ENCODE peak calls at places on chromosome 7, in eight cellular contexts. C, W, X, U, E, R, F and Q are unnamed samples.

GRCh38 chr7:116663744-116664143 is 8.3 kb upstream of the MET start:
- DNase-seq in C (no peak), E (no peak), U (no peak), W (no peak), R (no peak), X (no peak), F (no peak), Q (no peak)

GRCh38 chr7:17158261-17158660 is 140.2 kb upstream of the AHR start:
- DNase-seq in E (no peak), C (no peak), R (no peak), X (no peak), W (no peak), U (no peak), F (no peak), Q (no peak)

GRCh38 chr7:73718905-73719805 is at the start of gene STX1A:
- DNase-seq in E (peak), R (no peak), X (peak), U (peak), W (peak), C (peak), F (peak), Q (peak)

GRCh38 chr7:40711706-40712105 is 576.9 kb downstream of the SUGCT start:
- DNase-seq in F (no peak), E (no peak), W (no peak), R (no peak), C (no peak), U (no peak), X (no peak), Q (no peak)

GRCh38 chr7:148962823-148963582 is 65.3 kb downstream of the PDIA4 start:
- DNase-seq in R (peak), E (no peak), W (peak), U (peak), C (peak), F (peak), X (peak), Q (peak)

GRCh38 chr7:82435769-82436168 is 7.8 kb downstream of the CACNA2D1 start:
- DNase-seq in R (no peak), U (no peak), E (no peak), C (no peak), F (no peak), X (no peak), W (no peak), Q (no peak)

GRCh38 chr7:128162666-128163065 is 78.4 kb upstream of the LEP start:
- DNase-seq in W (no peak), R (no peak), C (no peak), F (no peak), U (no peak), X (no peak), E (no peak), Q (no peak)

GRCh38 chr7:70193514-70193913 is 595.2 kb downstream of the AUTS2 start:
- DNase-seq in E (no peak), X (peak), F (no peak), R (no peak), W (no peak), U (no peak), C (no peak), Q (no peak)

GRCh38 chr7:76262683-76263402 is 39.6 kb upstream of the HSPB1 start:
- DNase-seq in U (peak), F (no peak), C (peak), R (no peak), E (no peak), W (no peak), X (peak), Q (peak)

GRCh38 chr7:45292481-45292880 is 134.9 kb downstream of the RAMP3 start:
- DNase-seq in F (no peak), C (no peak), U (no peak), W (no peak), E (no peak), X (no peak), R (no peak), Q (no peak)

GRCh38 chr7:968205-968754 is 7.1 kb downstream of the COX19 start:
- DNase-seq in F (no peak), W (no peak), C (no peak), X (no peak), E (no peak), R (no peak), U (no peak), Q (no peak)

GRCh38 chr7:25437308-25437707 is 209.0 kb upstream of the NPVF start:
- DNase-seq in F (no peak), X (no peak), E (no peak), R (no peak), C (no peak), W (no peak), U (no peak), Q (no peak)

GRCh38 chr7:132386249-132386681 is 190.0 kb downstream of the PLXNA4 start:
- DNase-seq in F (no peak), R (no peak), W (peak), X (peak), U (no peak), E (no peak), C (peak), Q (no peak)

GRCh38 chr7:75624134-75624832 is 114.5 kb downstream of the HIP1 start:
- DNase-seq in U (no peak), E (no peak), X (peak), C (peak), W (peak), R (no peak), F (peak), Q (peak)

GRCh38 chr7:151233111-151233701 is 923 bp downstream of the CHPF2 start:
- DNase-seq in X (no peak), F (peak), C (peak), E (peak), U (peak), R (no peak), W (peak), Q (peak)

GRCh38 chr7:29193316-29194205 is 1.0 kb upstream of the CHN2 start:
- DNase-seq in C (no peak), E (no peak), U (no peak), X (no peak), R (no peak), F (no peak), W (no peak), Q (no peak)

GRCh38 chr7:1708640-1709249 is 38.7 kb downstream of the ELFN1 start:
- DNase-seq in W (peak), C (no peak), X (no peak), E (no peak), U (no peak), F (peak), R (no peak), Q (no peak)

GRCh38 chr7:111113263-111114017 is 22.5 kb downstream of the LRRN3 start:
- DNase-seq in C (no peak), F (no peak), W (no peak), E (no peak), U (no peak), X (no peak), R (no peak), Q (no peak)

GRCh38 chr7:64183126-64183742 is 23.8 kb upstream of the ZNF735 start:
- DNase-seq in U (no peak), X (no peak), W (no peak), F (no peak), C (no peak), R (no peak), E (no peak), Q (no peak)

DNA sequence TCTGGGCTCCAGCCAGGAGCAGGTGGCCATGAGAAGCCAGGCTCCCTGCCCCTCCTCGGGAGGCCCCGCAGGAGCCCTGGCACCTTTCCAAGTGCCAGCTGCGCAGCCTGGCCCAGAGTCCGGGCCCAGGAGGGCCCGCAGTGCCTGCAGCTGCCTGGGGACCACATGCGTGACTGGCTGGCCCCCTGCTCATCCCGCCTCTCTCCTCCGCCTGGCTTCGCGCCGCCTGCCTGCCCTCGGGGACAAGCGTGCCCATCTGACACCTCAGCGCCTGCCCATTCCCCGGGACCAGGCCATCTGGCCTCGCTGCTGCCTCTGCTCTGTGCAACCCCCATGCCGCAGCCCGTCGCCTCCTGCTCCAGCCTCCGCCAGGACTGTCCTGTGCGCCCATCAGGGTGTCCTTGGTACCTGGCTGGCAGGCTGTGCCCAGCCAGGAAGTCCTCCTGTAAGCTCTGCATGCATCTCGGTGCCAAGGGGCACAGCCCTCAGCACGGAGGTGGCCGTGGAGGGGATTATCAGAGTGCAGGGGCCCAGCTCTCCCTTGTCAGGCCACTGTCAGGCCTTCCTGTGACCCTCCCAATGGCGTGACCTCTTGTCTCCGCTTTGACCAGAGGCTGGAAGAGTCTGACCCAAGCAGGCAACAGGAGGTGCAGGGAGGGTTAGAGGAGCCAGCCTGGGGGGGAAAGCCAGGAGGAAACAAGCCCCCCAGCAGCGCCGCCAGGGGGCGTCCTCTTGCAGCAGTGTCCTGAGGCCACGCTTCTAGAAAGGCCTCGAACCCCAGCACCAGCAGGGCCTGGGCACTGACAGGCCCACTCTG is 50.5 kb downstream of the TMEM209 start:
- DNase-seq in U (no peak), E (no peak), R (no peak), F (no peak), X (no peak), W (no peak), C (peak), Q (no peak)
- TF ChIP-seq POLR2AphosphoS5 in U (no peak), E (no peak), R (no peak), F (no peak), X (no peak), W (peak), C (no peak), Q (no peak)

GRCh38 chr7:96737545-96738050 is 28.0 kb upstream of the SEM1 start:
- DNase-seq in W (no peak), F (no peak), E (no peak), U (no peak), X (no peak), R (no peak), C (no peak), Q (no peak)

GRCh38 chr7:96740130-96740529 is 30.5 kb upstream of the SEM1 start:
- DNase-seq in R (no peak), E (no peak), C (no peak), W (no peak), X (no peak), F (no peak), U (no peak), Q (no peak)

GRCh38 chr7:96739167-96739566 is 29.5 kb upstream of the SEM1 start:
- DNase-seq in U (no peak), C (no peak), F (no peak), E (no peak), R (no peak), W (no peak), X (no peak), Q (no peak)

GRCh38 chr7:96739609-96740008 is 30.0 kb upstream of the SEM1 start:
- DNase-seq in X (no peak), U (no peak), R (no peak), C (no peak), F (no peak), W (no peak), E (no peak), Q (no peak)

DNA sequence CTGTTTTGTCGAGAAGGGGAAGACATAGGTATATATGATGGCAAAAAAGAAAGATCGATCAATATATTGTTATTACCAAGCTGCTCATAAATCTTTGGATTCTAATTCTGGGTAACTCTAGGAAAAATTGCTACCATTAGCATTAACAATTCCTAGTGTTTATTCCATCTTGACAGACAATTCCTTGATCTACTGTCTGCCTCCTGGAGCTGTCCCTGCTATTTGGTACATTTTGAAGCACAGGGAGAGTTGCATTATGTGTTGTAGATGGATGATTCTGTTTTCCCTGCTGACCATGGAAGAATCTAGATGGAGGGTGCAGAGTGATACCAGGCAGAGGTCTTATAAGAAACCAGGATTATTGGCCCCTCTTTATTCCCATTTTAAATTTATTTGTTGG is 29.1 kb upstream of the SEM1 start:
- DNase-seq in F (no peak), U (no peak), W (no peak), X (no peak), C (no peak), E (no peak), R (no peak), Q (no peak)
- TF ChIP-seq POLR2AphosphoS5 in F (no peak), U (no peak), W (no peak), X (no peak), C (no peak), E (no peak), R (no peak), Q (no peak)

GRCh38 chr7:104207731-104208420 is at the start of gene ORC5:
- DNase-seq in C (peak), W (peak), R (peak), U (peak), F (peak), E (peak), X (peak), Q (peak)
- TF ChIP-seq POLR2AphosphoS5 in C (peak), W (peak), R (peak), U (peak), F (peak), E (peak), X (peak), Q (peak)

GRCh38 chr7:130748531-130749389 is 14.8 kb upstream of the KLF14 start:
- DNase-seq in W (no peak), E (no peak), U (no peak), X (no peak), C (no peak), F (no peak), R (no peak), Q (no peak)

GRCh38 chr7:130756316-130756715 is 22.3 kb upstream of the KLF14 start:
- DNase-seq in U (no peak), X (no peak), C (no peak), R (no peak), E (no peak), F (no peak), W (no peak), Q (no peak)

GRCh38 chr7:130752424-130752823 is 18.4 kb upstream of the KLF14 start:
- DNase-seq in F (no peak), C (no peak), E (no peak), W (no peak), U (no peak), R (no peak), X (no peak), Q (no peak)

DNA sequence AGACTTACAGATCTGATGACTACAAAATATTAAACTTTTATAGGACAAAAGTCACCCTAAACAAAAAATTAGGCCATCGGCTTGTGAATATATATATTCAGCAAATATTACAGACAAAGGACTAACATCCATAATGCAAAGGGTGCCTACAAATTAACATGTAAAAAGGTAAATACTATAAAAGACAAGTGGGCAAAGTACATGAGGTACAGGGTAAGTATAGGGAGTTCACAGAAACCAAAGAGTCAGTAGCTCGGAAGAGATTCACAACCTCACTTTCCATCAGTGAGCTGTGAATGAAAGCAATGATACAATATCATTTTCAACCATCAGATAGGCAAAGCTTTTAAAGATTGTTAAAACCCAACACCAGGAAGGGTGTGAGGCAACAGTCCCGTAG is 16.8 kb upstream of the KLF14 start:
- DNase-seq in X (no peak), E (no peak), C (no peak), F (no peak), R (no peak), U (no peak), W (no peak), Q (no peak)
- TF ChIP-seq POLR2AphosphoS5 in X (no peak), E (no peak), C (no peak), F (no peak), R (no peak), U (no peak), W (no peak), Q (no peak)